ENCODE peak calls at places on chromosome 12, in five cellular contexts. A, Y, D, S and U are unnamed samples. For H3K9me3, the result is how much of the 10 kb centered on the place peaks cover.

GRCh38 chr12:79046021-79046420 is 181.4 kb downstream of the SYT1 start:
- DNase-seq in A (no peak), Y (no peak), D (no peak), S (no peak), U (no peak)

GRCh38 chr12:52006726-52007157 is at the start of gene TAMALIN:
- DNase-seq in A (peak), Y (peak), D (peak), S (peak), U (peak)

GRCh38 chr12:131831021-131831571 is 2.9 kb downstream of the MMP17 start:
- DNase-seq in A (no peak), Y (peak), D (no peak), S (no peak), U (no peak)

GRCh38 chr12:53543539-53543938 is 36.3 kb upstream of the NPFF start:
- DNase-seq in A (peak), Y (peak), D (peak), S (peak), U (peak)

GRCh38 chr12:86683568-86683991 is 427.4 kb upstream of the MGAT4C start:
- DNase-seq in A (peak), Y (peak), D (no peak), S (no peak), U (no peak)

GRCh38 chr12:92365333-92365732 is 219.7 kb upstream of the BTG1 start:
- DNase-seq in A (no peak), Y (no peak), D (no peak), S (no peak), U (no peak)

GRCh38 chr12:57416039-57416996 is 14.5 kb downstream of the R3HDM2 start:
- DNase-seq in A (peak), Y (peak), D (no peak), S (no peak), U (no peak)

GRCh38 chr12:98595152-98595988 is 1.9 kb downstream of the SLC25A3 start:
- DNase-seq in A (peak), Y (peak), D (no peak), S (no peak), U (peak)

GRCh38 chr12:2325501-2325900 is 272.7 kb downstream of the CACNA1C start:
- DNase-seq in A (no peak), Y (no peak), D (no peak), S (no peak), U (no peak)

GRCh38 chr12:120115692-120116442 is 686 bp downstream of the RAB35 start:
- DNase-seq in A (peak), Y (no peak), D (peak), S (peak), U (peak)

GRCh38 chr12:127463237-127463636 is 803.7 kb upstream of the TMEM132C start:
- DNase-seq in A (no peak), Y (no peak), D (no peak), S (no peak), U (no peak)

GRCh38 chr12:3168775-3169221 is 91.6 kb downstream of the TSPAN9 start:
- DNase-seq in A (peak), Y (peak), D (no peak), S (no peak), U (no peak)

GRCh38 chr12:19194963-19195362 is 65.4 kb downstream of the PLEKHA5 start:
- DNase-seq in A (no peak), Y (no peak), D (no peak), S (no peak), U (peak)

GRCh38 chr12:104788848-104789271 is 169.2 kb downstream of the SLC41A2 start:
- DNase-seq in A (no peak), Y (no peak), D (no peak), S (no peak), U (no peak)

GRCh38 chr12:130871286-130872178 is at the start of gene RAN:
- DNase-seq in A (peak), Y (peak), D (peak), S (peak), U (peak)

GRCh38 chr12:202081-202731 is 11.8 kb downstream of the SLC6A12 start:
- DNase-seq in A (no peak), Y (no peak), D (no peak), S (no peak), U (no peak)

GRCh38 chr12:112418596-112419268 is at the start of gene PTPN11:
- DNase-seq in A (peak), Y (peak), D (peak), S (peak), U (peak)

GRCh38 chr12:75852143-75852542 is 179.4 kb downstream of the PHLDA1 start:
- DNase-seq in A (peak), Y (peak), D (no peak), S (no peak), U (no peak)

GRCh38 chr12:120196363-120196762 is 1.8 kb upstream of the GCN1 start:
- DNase-seq in A (no peak), Y (no peak), D (no peak), S (no peak), U (no peak)

GRCh38 chr12:124795081-124795948 is 68.3 kb downstream of the SCARB1 start:
- DNase-seq in A (no peak), Y (no peak), D (no peak), S (no peak), U (no peak)

GRCh38 chr12:56528836-56529235 is 7.2 kb downstream of the RBMS2 start:
- DNase-seq in A (peak), Y (peak), D (no peak), S (no peak), U (no peak)

GRCh38 chr12:50916292-50916691 is 36.1 kb upstream of the HIGD1C start:
- DNase-seq in A (no peak), Y (no peak), D (no peak), S (no peak), U (no peak)

GRCh38 chr12:50923361-50924130 is 28.8 kb upstream of the HIGD1C start:
- DNase-seq in A (no peak), Y (no peak), D (no peak), S (no peak), U (no peak)

GRCh38 chr12:50914872-50915484 is 37.4 kb upstream of the HIGD1C start:
- DNase-seq in A (no peak), Y (no peak), D (no peak), S (no peak), U (no peak)

GRCh38 chr12:50922820-50923219 is 29.5 kb upstream of the HIGD1C start:
- DNase-seq in A (peak), Y (no peak), D (no peak), S (no peak), U (no peak)

DNA sequence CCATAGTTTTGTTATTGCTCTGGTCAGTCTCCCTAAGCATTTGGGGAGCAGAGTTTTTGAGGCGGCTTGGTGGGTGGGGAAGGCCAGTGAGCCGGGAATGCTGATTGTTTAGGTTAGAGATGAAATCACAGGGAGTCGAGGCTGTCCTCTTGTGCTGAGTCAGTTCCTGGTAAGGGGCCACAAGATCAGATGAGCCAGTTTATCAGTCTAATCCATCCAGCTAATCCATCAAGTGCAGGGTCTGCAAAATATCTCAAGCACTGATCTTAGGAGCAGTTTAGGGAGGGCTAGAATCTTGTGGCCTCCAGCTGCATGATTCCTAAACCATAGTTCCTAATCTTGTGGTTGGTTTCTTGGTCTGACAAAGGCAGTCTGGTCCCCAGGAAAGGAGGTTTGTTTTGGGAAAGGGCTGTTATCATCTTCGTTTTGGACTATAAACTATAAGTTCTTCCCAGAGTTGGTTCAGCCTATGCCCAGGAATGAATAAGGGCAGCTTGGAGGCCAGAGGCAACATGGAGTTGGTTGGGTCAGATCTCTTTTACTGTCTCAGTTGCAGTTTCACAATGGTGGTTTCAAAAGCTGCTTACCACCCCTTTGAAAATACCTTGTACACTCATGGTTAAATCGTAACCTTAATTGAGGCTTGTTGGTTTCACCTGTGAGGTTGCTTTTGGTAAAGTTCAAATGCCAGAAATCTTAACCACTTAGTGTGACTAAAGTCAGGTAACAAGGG is 33.6 kb upstream of the HIGD1C start:
- DNase-seq in A (peak), Y (peak), D (no peak), S (no peak), U (no peak)
- H3K9me3 ChIP-seq in A (under half), Y (under half), D (under half), S (under half), U (under half)

DNA sequence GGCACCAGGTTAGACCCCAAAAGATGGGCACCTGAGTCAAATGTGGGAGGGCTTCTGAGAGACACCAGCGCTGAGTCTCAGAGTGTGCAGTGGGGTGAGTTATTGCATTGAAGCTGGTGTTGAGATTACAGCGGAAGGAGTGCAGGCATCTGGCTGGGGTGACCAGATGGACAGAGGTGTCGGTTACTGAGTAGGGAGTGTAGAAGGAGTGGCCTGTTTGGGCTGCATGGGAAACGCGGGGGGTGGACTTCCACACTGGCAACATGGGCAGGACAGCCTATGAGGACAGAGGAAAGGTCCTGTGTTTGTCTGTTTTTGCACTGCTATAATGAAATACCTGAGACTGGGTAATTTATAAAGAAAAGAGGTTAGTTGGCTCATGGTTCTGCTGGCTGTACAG is 45.2 kb downstream of the PLXNC1 start:
- DNase-seq in A (no peak), Y (no peak), D (no peak), S (no peak), U (no peak)
- H3K27ac ChIP-seq in A (no peak), Y (no peak), D (no peak), S (no peak), U (no peak)

DNA sequence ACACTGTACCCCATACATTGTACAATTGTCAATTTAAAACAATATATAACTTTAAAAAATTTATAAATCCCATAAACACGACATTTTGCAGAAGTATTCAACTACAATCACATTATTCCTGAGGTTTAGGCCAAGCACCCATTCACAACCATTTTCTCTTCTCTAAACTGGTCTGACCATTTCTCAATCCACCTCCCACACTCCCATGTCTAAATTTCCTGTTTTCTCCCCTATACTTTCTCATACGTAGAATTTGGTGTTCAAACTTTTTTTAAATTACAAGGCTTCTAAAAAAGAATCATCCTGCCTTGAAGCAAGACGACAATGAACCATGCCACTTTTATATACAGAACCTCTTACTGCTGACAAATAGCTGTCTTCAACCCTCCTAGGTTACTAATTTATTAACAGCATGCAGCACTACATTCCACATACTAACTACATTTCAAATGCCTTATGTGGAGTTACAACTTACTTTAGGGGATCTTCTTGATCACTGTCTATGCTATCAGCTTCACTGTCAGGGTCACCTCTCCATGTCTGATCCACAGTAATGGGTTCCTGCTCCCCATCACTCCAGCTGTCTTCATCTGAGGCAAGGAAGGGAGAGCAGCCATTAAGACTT is 3.4 kb downstream of the KANSL2 start:
- DNase-seq in A (no peak), Y (no peak), D (no peak), S (no peak), U (no peak)
- H3K9me3 ChIP-seq in A (under half), Y (under half), D (under half), S (under half), U (under half)

DNA sequence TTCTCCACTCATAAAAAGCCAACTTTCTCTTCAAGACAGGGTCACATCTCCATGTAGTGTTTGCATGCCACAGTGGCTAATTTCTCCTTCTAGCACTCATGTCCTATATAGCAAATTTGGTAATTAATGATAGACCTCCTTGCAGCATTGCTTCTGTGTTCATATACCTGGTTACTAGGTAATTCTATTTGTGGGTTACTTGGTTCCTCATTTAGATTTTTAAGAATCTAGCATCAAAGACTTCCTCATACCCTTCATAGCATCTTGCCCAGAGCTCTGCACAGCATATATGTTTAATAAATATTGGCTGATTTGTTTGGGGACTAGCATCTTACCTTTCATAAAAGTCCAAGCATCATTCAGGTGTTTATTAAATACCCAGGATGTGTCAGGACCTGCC is 152.1 kb downstream of the DUSP6 start:
- DNase-seq in A (no peak), Y (no peak), D (no peak), S (no peak), U (no peak)
- H3K27ac ChIP-seq in A (no peak), Y (no peak), D (no peak), S (no peak), U (no peak)

DNA sequence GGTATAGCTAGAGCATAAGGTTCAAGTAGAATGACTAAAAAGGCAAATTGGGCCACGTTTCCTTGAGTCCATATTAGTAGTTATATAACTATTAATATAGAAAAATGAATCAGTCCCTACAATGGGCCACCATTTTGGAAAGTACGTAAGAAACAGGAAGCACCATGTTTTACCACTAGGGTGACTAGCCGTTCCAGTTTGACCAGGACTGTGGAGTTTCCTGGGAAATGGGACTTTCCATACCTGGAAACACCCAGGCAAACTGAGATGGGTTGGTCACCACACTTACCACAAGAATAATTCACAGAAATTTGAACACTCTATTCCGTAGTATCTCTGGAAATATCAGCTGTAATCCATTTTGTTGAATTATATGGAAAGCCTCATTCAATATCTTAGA is 2.1 kb upstream of the MAGOHB start:
- DNase-seq in A (no peak), Y (no peak), D (no peak), S (no peak), U (no peak)
- H3K9me3 ChIP-seq in A (under half), Y (under half), D (under half), S (under half), U (under half)